ENCODE peak calls at places on chromosomes 3 and 15, in six cellular contexts. L is H9, O is gastrocnemius medialis, U is neural progenitor cell, M is heart left ventricle, N is astrocyte. C is an unnamed sample.

GRCh38 chr15:66619152-66619903 is 53.5 kb upstream of the LCTL start:
- DNase-seq in L (peak; percentile 87), O (peak; percentile 61), U (peak; percentile 86), M (peak; percentile 75), N (peak; percentile 31), C (peak; percentile 85)

GRCh38 chr3:168850109-168850508 is 754.4 kb upstream of the GOLIM4 start:
- DNase-seq in L (no peak), O (no peak), U (no peak), M (no peak), N (no peak), C (no peak)

GRCh38 chr3:97409612-97410011 is 354.9 kb upstream of the ARL6 start:
- DNase-seq in L (no peak), O (no peak), U (no peak), M (no peak), N (no peak), C (no peak)

GRCh38 chr3:194690501-194691372 is 5.1 kb downstream of the FAM43A start:
- DNase-seq in L (no peak), O (no peak), U (no peak), M (no peak), N (no peak), C (no peak)

GRCh38 chr3:24683511-24684384 is 189.1 kb upstream of the THRB start:
- DNase-seq in L (no peak), O (no peak), U (peak; percentile 30), M (no peak), N (peak; percentile 49), C (peak; percentile 12)

GRCh38 chr3:196127308-196128040 is 45.6 kb upstream of the TFRC start:
- DNase-seq in L (no peak), O (no peak), U (no peak), M (no peak), N (no peak), C (no peak)

GRCh38 chr3:113275876-113276580 is 64.7 kb downstream of the BOC start:
- DNase-seq in L (peak; percentile 52), O (peak; percentile 56), U (peak; percentile 93), M (no peak), N (peak; percentile 59), C (no peak)

GRCh38 chr3:166527325-166527724 is 690.1 kb upstream of the BCHE start:
- DNase-seq in L (no peak), O (no peak), U (no peak), M (no peak), N (peak; percentile 60), C (no peak)

GRCh38 chr3:45333549-45333948 is 54.8 kb upstream of the LARS2 start:
- DNase-seq in L (no peak), O (no peak), U (no peak), M (no peak), N (peak; percentile 22), C (no peak)

GRCh38 chr15:66043264-66043663 is 174.0 kb downstream of the RAB11A start:
- DNase-seq in L (no peak), O (no peak), U (no peak), M (no peak), N (no peak), C (no peak)

GRCh38 chr3:106030620-106030945 is 161.8 kb upstream of the CBLB start:
- DNase-seq in L (no peak), O (no peak), U (no peak), M (no peak), N (peak; percentile 60), C (no peak)

GRCh38 chr3:33061782-33062181 is 35.2 kb downstream of the GLB1 start:
- DNase-seq in L (no peak), O (no peak), U (no peak), M (no peak), N (peak; percentile 64), C (no peak)

GRCh38 chr3:111070772-111071256 is 802 bp upstream of the NECTIN3 start:
- DNase-seq in L (no peak), O (no peak), U (no peak), M (no peak), N (no peak), C (no peak)

GRCh38 chr3:44554626-44555592 is at the start of gene ZKSCAN7:
- DNase-seq in L (peak; percentile 85), O (peak; percentile 10), U (peak; percentile 73), M (peak; percentile 59), N (peak; percentile 45), C (peak; percentile 70)

GRCh38 chr3:145557405-145557804 is 603.6 kb downstream of the PLOD2 start:
- DNase-seq in L (no peak), O (peak; percentile 12), U (no peak), M (no peak), N (peak; percentile 47), C (no peak)

GRCh38 chr15:65595960-65596359 is 15.0 kb downstream of the INTS14 start:
- DNase-seq in L (no peak), O (no peak), U (peak; percentile 41), M (no peak), N (no peak), C (peak; percentile 43)

GRCh38 chr15:69014454-69014853 is at the start of gene NOX5:
- DNase-seq in L (no peak), O (no peak), U (no peak), M (no peak), N (no peak), C (no peak)

GRCh38 chr15:84609818-84610525 is 9.2 kb downstream of the ZSCAN2 start:
- DNase-seq in L (no peak), O (no peak), U (no peak), M (no peak), N (no peak), C (no peak)

GRCh38 chr3:101902041-101902440 is 52.7 kb downstream of the NFKBIZ start:
- DNase-seq in L (no peak), O (no peak), U (no peak), M (no peak), N (peak; percentile 86), C (no peak)

GRCh38 chr3:105417538-105418289 is 51.0 kb downstream of the ALCAM start:
- DNase-seq in L (no peak), O (no peak), U (no peak), M (no peak), N (peak; percentile 34), C (no peak)

GRCh38 chr3:37456270-37456708 is 281.9 kb upstream of the LRRFIP2 start:
- DNase-seq in L (no peak), O (peak; percentile 90), U (no peak), M (peak; percentile 89), N (no peak), C (no peak)

GRCh38 chr3:66378256-66378655 is 122.6 kb downstream of the LRIG1 start:
- DNase-seq in L (peak; percentile 66), O (no peak), U (peak; percentile 76), M (no peak), N (no peak), C (peak; percentile 55)

GRCh38 chr3:28916713-28917499 is 364.0 kb upstream of the RBMS3 start:
- DNase-seq in L (peak; percentile 36), O (peak; percentile 49), U (peak; percentile 48), M (peak; percentile 73), N (peak; percentile 71), C (peak; percentile 52)

GRCh38 chr3:139521144-139521543 is 18.4 kb downstream of the RBP1 start:
- DNase-seq in L (no peak), O (no peak), U (no peak), M (no peak), N (no peak), C (no peak)

GRCh38 chr3:170414202-170414663 is 4.4 kb upstream of the CLDN11 start:
- DNase-seq in L (no peak), O (no peak), U (peak; percentile 79), M (peak; percentile 32), N (peak; percentile 85), C (peak; percentile 32)

GRCh38 chr15:54282228-54282836 is 304.1 kb downstream of the UNC13C start:
- DNase-seq in L (peak; percentile 24), O (no peak), U (no peak), M (no peak), N (no peak), C (no peak)
- TF ChIP-seq CTCF in L (peak; percentile 27), O (no peak), U (no peak), M (no peak), N (no peak), C (no peak)

DNA sequence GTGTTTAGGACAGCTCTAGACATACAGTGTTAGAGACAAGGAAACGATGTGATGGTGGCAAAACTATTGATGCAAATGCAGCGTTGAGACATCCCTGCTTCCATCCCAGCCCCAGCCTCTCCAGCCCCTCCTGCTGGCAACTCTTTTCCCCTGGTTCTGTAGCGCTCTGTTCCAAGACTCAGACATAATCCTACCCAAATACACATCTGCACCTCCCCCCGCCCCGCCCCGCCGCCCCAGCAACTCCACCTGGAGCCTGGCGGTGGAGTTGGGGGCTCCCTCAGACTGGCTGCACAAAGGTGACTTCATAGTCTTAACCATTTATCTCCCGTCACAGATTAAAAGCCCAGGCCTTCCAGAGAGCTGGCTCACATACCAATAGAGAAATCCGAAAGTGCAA is 7.2 kb upstream of the SEC22A start:
- DNase-seq in L (peak; percentile 94), O (no peak), U (peak; percentile 74), M (no peak), N (no peak), C (peak; percentile 56)
- TF ChIP-seq CTCF in L (peak; percentile 75), O (no peak), U (peak; percentile 60), M (peak; percentile 36), N (no peak), C (no peak)

GRCh38 chr15:58115692-58116091 is 22.5 kb upstream of the AQP9 start:
- DNase-seq in L (no peak), O (no peak), U (peak; percentile 7), M (no peak), N (peak; percentile 0), C (no peak)
- TF ChIP-seq CTCF in L (peak; percentile 46), O (no peak), U (peak; percentile 25), M (peak; percentile 35), N (peak; percentile 6), C (no peak)

DNA sequence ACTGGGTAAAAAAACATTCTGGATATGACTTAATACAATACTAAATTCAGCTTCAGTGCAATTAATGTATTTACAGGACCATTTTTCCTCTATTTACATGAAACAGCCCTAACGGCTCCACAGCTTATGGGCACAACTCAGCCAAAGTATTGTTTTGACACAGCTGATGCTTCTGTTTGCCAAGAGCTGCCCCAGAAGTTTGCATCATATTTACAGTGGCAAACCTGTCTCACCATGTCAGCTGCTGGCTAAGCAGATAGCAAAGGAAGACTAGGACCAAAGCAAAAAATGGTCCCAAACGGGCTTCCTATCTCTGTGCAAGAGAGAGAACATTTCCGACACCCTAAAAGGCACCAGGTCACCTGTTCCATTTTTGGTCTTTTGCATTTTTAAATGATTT is 94.5 kb downstream of the ADAMTS9 start:
- DNase-seq in L (no peak), O (peak; percentile 26), U (no peak), M (no peak), N (no peak), C (no peak)
- TF ChIP-seq CTCF in L (no peak), O (no peak), U (no peak), M (no peak), N (no peak), C (no peak)

DNA sequence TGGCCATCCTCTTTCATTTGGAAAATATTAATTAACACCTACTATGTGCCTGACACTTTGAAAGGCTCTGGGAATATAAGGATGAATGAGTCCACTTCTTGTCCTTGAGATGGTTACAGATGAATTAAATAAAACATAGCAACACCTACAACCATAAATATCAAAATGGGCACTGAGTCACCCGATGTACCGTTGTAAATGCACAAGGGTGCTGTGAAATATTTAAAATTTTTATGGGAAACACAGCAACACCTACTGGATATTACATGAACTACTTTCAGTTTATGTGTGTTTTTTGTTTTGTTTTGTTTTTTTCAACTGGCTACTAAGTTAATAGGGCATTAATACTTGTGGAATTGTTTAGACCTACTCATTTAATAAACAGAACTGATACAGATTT is 239.0 kb upstream of the NAALADL2 start:
- DNase-seq in L (no peak), O (no peak), U (no peak), M (no peak), N (no peak), C (no peak)
- TF ChIP-seq CTCF in L (peak; percentile 58), O (no peak), U (peak; percentile 45), M (peak; percentile 26), N (peak; percentile 38), C (peak; percentile 64)